ENCODE peak calls at places on chromosomes 6 and 20, in six cellular contexts. Z, Y, C, P, V and M are unnamed samples.

GRCh38 chr6:112626468-112627082 is 279.4 kb downstream of the RFPL4B start:
- DNase-seq in Z (peak), Y (peak), C (no peak), P (no peak), V (no peak), M (peak)

GRCh38 chr20:9179193-9179802 is 110.4 kb downstream of the PLCB4 start:
- DNase-seq in Z (no peak), Y (peak), C (no peak), P (no peak), V (no peak), M (peak)

GRCh38 chr6:141677598-141678211 is 455.0 kb upstream of the GJE1 start:
- DNase-seq in Z (no peak), Y (peak), C (no peak), P (no peak), V (no peak), M (peak)

GRCh38 chr20:61497029-61497627 is 245.1 kb downstream of the CDH4 start:
- DNase-seq in Z (no peak), Y (no peak), C (no peak), P (no peak), V (no peak), M (no peak)

GRCh38 chr20:208937-209566 is 18.0 kb upstream of the DEFB129 start:
- DNase-seq in Z (peak), Y (peak), C (peak), P (no peak), V (peak), M (peak)

GRCh38 chr6:138403324-138403800 is 661 bp upstream of the HEBP2 start:
- DNase-seq in Z (no peak), Y (peak), C (peak), P (peak), V (peak), M (no peak)

GRCh38 chr6:157376706-157377230 is 4.2 kb upstream of the ZDHHC14 start:
- DNase-seq in Z (no peak), Y (peak), C (no peak), P (no peak), V (no peak), M (peak)

GRCh38 chr6:28953039-28953872 is 29.5 kb upstream of the TRIM27 start:
- DNase-seq in Z (peak), Y (peak), C (peak), P (no peak), V (peak), M (peak)

GRCh38 chr20:61881861-61882260 is 183.8 kb downstream of the TAF4 start:
- DNase-seq in Z (no peak), Y (no peak), C (no peak), P (no peak), V (no peak), M (no peak)

GRCh38 chr6:4892785-4893485 is 110.9 kb downstream of the RPP40 start:
- DNase-seq in Z (no peak), Y (no peak), C (no peak), P (no peak), V (no peak), M (no peak)